ENCODE peak calls at places on chromosomes 5 and 9, in five cellular contexts. D is brain microvascular endothelial cell; N is cardiac muscle cell; Y is breast epithelium; U is CD8-positive, alpha-beta memory T cell. J is an unnamed sample.

GRCh38 chr5:167763772-167764171 is 527.7 kb upstream of the WWC1 start:
- DNase-seq in D (no peak), N (peak), Y (no peak), U (no peak), J (peak)

GRCh38 chr5:159100928-159101646 is 1.4 kb upstream of the EBF1 start:
- DNase-seq in D (no peak), N (no peak), Y (no peak), U (no peak), J (no peak)

GRCh38 chr5:93479982-93480509 is 101.0 kb downstream of the NR2F1-AS1 start:
- DNase-seq in D (no peak), N (no peak), Y (no peak), U (no peak), J (no peak)

GRCh38 chr9:35553670-35554543 is 51.2 kb upstream of the TESK1 start:
- DNase-seq in D (peak), N (peak), Y (peak), U (peak), J (no peak)

GRCh38 chr5:145056805-145057204 is 778.3 kb downstream of the PRELID2 start:
- DNase-seq in D (peak), N (no peak), Y (no peak), U (no peak), J (no peak)

GRCh38 chr9:84207443-84208032 is 133.0 kb downstream of the SLC28A3 start:
- DNase-seq in D (no peak), N (peak), Y (no peak), U (no peak), J (no peak)

GRCh38 chr5:77636423-77637169 is 1.9 kb downstream of the OTP start:
- DNase-seq in D (no peak), N (no peak), Y (no peak), U (no peak), J (no peak)

GRCh38 chr9:35688558-35689350 is 971 bp downstream of the TPM2 start:
- DNase-seq in D (peak), N (peak), Y (no peak), U (no peak), J (peak)

GRCh38 chr9:101398930-101399640 is 434 bp downstream of the ZNF189 start:
- DNase-seq in D (no peak), N (no peak), Y (no peak), U (no peak), J (no peak)

GRCh38 chr9:137454145-137454505 is 5.0 kb downstream of the NSMF start:
- DNase-seq in D (no peak), N (peak), Y (peak), U (no peak), J (no peak)

GRCh38 chr5:148760945-148761638 is 65.3 kb upstream of the ADRB2 start:
- DNase-seq in D (no peak), N (no peak), Y (no peak), U (no peak), J (no peak)

GRCh38 chr5:71782393-71782770 is 63.3 kb downstream of the CARTPT start:
- DNase-seq in D (no peak), N (no peak), Y (no peak), U (no peak), J (no peak)

GRCh38 chr9:18459958-18460584 is 13.9 kb upstream of the ADAMTSL1 start:
- DNase-seq in D (peak), N (peak), Y (no peak), U (no peak), J (peak)

GRCh38 chr9:5630038-5630507 is 1.2 kb downstream of the RIC1 start:
- DNase-seq in D (peak), N (peak), Y (no peak), U (peak), J (no peak)

GRCh38 chr9:69946800-69947437 is 96.7 kb upstream of the MAMDC2 start:
- DNase-seq in D (peak), N (peak), Y (no peak), U (no peak), J (peak)

GRCh38 chr5:181217111-181217804 is 5.8 kb upstream of the TRIM41 start:
- DNase-seq in D (peak), N (peak), Y (no peak), U (peak), J (no peak)

GRCh38 chr9:27117489-27118135 is 8.6 kb downstream of the TEK start:
- DNase-seq in D (peak), N (peak), Y (no peak), U (no peak), J (no peak)

GRCh38 chr5:119578937-119579336 is 50.4 kb upstream of the FAM170A start:
- DNase-seq in D (peak), N (peak), Y (no peak), U (no peak), J (no peak)

GRCh38 chr9:119251951-119252350 is 117.3 kb downstream of the BRINP1 start:
- DNase-seq in D (no peak), N (no peak), Y (no peak), U (no peak), J (no peak)

GRCh38 chr5:126808619-126809018 is 31.7 kb downstream of the LMNB1 start:
- DNase-seq in D (peak), N (peak), Y (no peak), U (peak), J (no peak)

GRCh38 chr9:121529237-121529987 is 29.8 kb upstream of the GGTA1 start:
- DNase-seq in D (peak), N (peak), Y (peak), U (no peak), J (peak)

GRCh38 chr9:15572200-15572599 is 19.4 kb downstream of the CCDC171 start:
- DNase-seq in D (no peak), N (no peak), Y (no peak), U (no peak), J (no peak)

GRCh38 chr5:133423618-133424282 is 188.6 kb downstream of the FSTL4 start:
- DNase-seq in D (peak), N (peak), Y (no peak), U (peak), J (peak)

DNA sequence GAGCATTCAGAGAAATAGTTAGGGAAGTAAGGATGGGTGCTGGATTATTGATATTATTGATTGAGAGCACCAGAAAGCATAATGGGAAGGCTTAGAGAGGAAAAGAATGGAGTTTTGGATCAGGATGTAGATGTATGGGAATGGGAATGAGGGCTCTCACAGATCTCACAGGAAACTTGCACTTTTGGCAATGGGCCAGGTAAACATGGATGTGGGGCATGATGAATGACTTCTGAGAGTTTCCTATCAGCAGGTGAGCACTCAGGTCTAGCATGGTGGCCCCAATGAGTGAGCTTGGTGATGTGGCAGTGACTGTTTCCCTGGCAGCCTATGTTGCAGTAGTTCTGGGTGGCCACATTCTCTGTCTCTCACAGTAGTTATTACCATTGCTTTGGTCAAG is 283.8 kb downstream of the FBXL7 start:
- DNase-seq in D (no peak), N (no peak), Y (no peak), U (no peak), J (no peak)
- H3K27ac ChIP-seq in D (no peak), N (no peak), Y (no peak), U (no peak), J (no peak)

GRCh38 chr9:134423757-134424156 is 97.5 kb downstream of the RXRA start:
- DNase-seq in D (no peak), N (no peak), Y (no peak), U (no peak), J (no peak)
- H3K27ac ChIP-seq in D (no peak), N (no peak), Y (no peak), U (no peak), J (no peak)

GRCh38 chr5:176412517-176413254 is 3.7 kb downstream of the CLTB start:
- DNase-seq in D (no peak), N (no peak), Y (peak), U (no peak), J (no peak)

GRCh38 chr5:176413255-176413565 is 3.1 kb downstream of the CLTB start:
- DNase-seq in D (peak), N (no peak), Y (no peak), U (no peak), J (no peak)

GRCh38 chr5:176415240-176416122 is 858 bp downstream of the CLTB start:
- DNase-seq in D (peak), N (peak), Y (peak), U (peak), J (no peak)

GRCh38 chr5:176414704-176415103 is 1.6 kb downstream of the CLTB start:
- DNase-seq in D (no peak), N (no peak), Y (no peak), U (no peak), J (no peak)

GRCh38 chr5:176413709-176414191 is 2.6 kb downstream of the CLTB start:
- DNase-seq in D (no peak), N (no peak), Y (no peak), U (no peak), J (no peak)
- H3K27ac ChIP-seq in D (no peak), N (peak), Y (peak), U (no peak), J (peak)

DNA sequence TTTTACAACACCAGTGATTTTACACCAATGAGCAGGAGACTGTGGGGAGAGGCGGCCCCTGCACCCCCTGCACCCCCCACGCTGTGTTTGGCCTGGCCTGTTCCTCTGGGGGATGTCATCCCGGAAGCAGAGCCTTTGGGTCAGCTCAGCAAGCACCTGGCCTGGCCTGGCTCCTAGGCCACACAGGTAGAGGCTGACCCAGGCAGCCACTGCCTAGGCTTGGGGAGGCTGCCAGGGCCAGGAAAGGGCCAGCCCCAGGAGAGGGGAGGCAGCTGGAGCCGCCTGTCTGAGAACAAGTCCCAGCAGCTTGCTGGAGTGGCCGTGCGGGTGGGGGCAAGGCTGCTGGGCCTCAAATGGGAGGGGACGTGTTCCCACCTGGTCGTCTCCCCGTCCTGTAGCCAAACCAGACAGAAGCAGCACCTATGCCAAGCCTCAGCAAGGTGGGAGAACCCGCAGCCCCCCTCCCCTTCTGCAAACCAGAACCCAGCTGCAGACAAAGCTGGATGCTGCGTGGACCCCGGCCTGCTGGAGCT is 46.9 kb downstream of the DBH start:
- DNase-seq in D (no peak), N (no peak), Y (no peak), U (no peak), J (no peak)
- H3K27ac ChIP-seq in D (no peak), N (no peak), Y (peak), U (peak), J (no peak)

GRCh38 chr9:33185858-33186257 is 18.7 kb upstream of the B4GALT1 start:
- DNase-seq in D (no peak), N (no peak), Y (no peak), U (no peak), J (no peak)

GRCh38 chr9:33186457-33187168 is 19.5 kb upstream of the B4GALT1 start:
- DNase-seq in D (no peak), N (peak), Y (no peak), U (no peak), J (no peak)

GRCh38 chr9:33187519-33188218 is 20.5 kb upstream of the B4GALT1 start:
- DNase-seq in D (no peak), N (peak), Y (no peak), U (no peak), J (no peak)

GRCh38 chr9:33185406-33185805 is 18.3 kb upstream of the B4GALT1 start:
- DNase-seq in D (no peak), N (no peak), Y (no peak), U (no peak), J (no peak)

GRCh38 chr9:33184947-33185346 is 17.8 kb upstream of the B4GALT1 start:
- DNase-seq in D (no peak), N (peak), Y (no peak), U (no peak), J (no peak)
- H3K27ac ChIP-seq in D (no peak), N (no peak), Y (no peak), U (no peak), J (peak)

GRCh38 chr5:31319338-31319737 is 125.9 kb downstream of the CDH6 start:
- DNase-seq in D (no peak), N (no peak), Y (no peak), U (no peak), J (no peak)
- H3K27ac ChIP-seq in D (no peak), N (no peak), Y (no peak), U (no peak), J (no peak)

GRCh38 chr9:21964925-21965385 is 29.2 kb downstream of the CDKN2A start:
- DNase-seq in D (no peak), N (peak), Y (no peak), U (peak), J (peak)
- H3K27ac ChIP-seq in D (peak), N (no peak), Y (no peak), U (no peak), J (peak)

GRCh38 chr5:142767925-142768324 is 2.3 kb upstream of the ARHGAP26 start:
- DNase-seq in D (no peak), N (no peak), Y (no peak), U (no peak), J (no peak)

GRCh38 chr5:142758803-142759145 is 11.4 kb upstream of the ARHGAP26 start:
- DNase-seq in D (no peak), N (no peak), Y (no peak), U (no peak), J (no peak)

GRCh38 chr5:142767178-142767577 is 3.0 kb upstream of the ARHGAP26 start:
- DNase-seq in D (no peak), N (no peak), Y (no peak), U (no peak), J (no peak)

GRCh38 chr5:142758062-142758802 is 11.9 kb upstream of the ARHGAP26 start:
- DNase-seq in D (no peak), N (no peak), Y (no peak), U (no peak), J (no peak)

DNA sequence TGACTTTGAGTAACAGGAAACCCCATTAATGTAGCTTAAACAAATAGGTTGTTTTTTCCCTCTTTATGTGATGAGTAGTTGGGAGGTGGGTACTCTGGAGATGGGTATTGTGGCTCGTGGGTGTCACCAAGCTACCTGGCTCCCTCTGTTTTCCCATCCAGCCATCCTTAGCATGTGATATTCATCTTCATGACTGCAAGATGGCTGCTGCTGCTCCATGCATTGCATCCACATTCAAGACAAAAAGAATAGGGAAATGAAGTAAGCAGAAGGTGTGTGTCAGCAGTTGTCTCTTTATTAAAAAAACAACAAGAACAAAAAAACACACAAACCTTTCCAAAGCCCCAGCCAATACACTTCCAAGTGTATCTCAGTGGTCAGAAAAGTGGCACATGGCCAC is 6.5 kb upstream of the ARHGAP26 start:
- DNase-seq in D (no peak), N (no peak), Y (no peak), U (no peak), J (no peak)
- H3K27ac ChIP-seq in D (no peak), N (no peak), Y (no peak), U (no peak), J (no peak)